ENCODE peak calls at places on chromosomes 6 and 20, in nine cellular contexts. A, L, Z, P, K, W, Q, D and M are unnamed samples. For H3K9me3 and H3K36me3, the result is how much of the 10 kb centered on the place peaks cover.

GRCh38 chr6:111068116-111068897 is 19.0 kb upstream of the SLC16A10 start:
- DNase-seq in A (no peak), L (no peak), Z (no peak), P (no peak), K (no peak), W (no peak), Q (no peak), D (no peak), M (no peak)

GRCh38 chr6:125477849-125478248 is 176.1 kb upstream of the HDDC2 start:
- DNase-seq in A (no peak), L (no peak), Z (no peak), P (no peak), K (no peak), W (no peak), Q (no peak), D (no peak), M (peak)

GRCh38 chr6:114418304-114418972 is 75.6 kb upstream of the HS3ST5 start:
- DNase-seq in A (no peak), L (no peak), Z (no peak), P (no peak), K (no peak), W (no peak), Q (no peak), D (no peak), M (no peak)

GRCh38 chr6:21199246-21199645 is 394.3 kb upstream of the SOX4 start:
- DNase-seq in A (no peak), L (no peak), Z (no peak), P (no peak), K (no peak), W (no peak), Q (no peak), D (no peak), M (no peak)

GRCh38 chr20:38610521-38610920 is 8.9 kb downstream of the ARHGAP40 start:
- DNase-seq in A (no peak), L (peak), Z (no peak), P (no peak), K (no peak), W (no peak), Q (no peak), D (no peak), M (no peak)

GRCh38 chr20:48189177-48189576 is 403.9 kb upstream of the SULF2 start:
- DNase-seq in A (no peak), L (no peak), Z (no peak), P (peak), K (no peak), W (no peak), Q (peak), D (peak), M (no peak)

GRCh38 chr20:19758888-19759331 is 852 bp downstream of the RIN2 start:
- DNase-seq in A (peak), L (no peak), Z (peak), P (peak), K (peak), W (no peak), Q (peak), D (peak), M (no peak)

GRCh38 chr6:94478178-94479140 is 1059.1 kb upstream of the EPHA7 start:
- DNase-seq in A (no peak), L (no peak), Z (no peak), P (no peak), K (no peak), W (no peak), Q (no peak), D (no peak), M (no peak)

GRCh38 chr6:26311012-26311384 is 54.0 kb upstream of the BTN3A2 start:
- DNase-seq in A (no peak), L (peak), Z (no peak), P (peak), K (peak), W (no peak), Q (peak), D (peak), M (no peak)

GRCh38 chr6:37974943-37975342 is 155.4 kb downstream of the ZFAND3 start:
- DNase-seq in A (no peak), L (no peak), Z (no peak), P (no peak), K (no peak), W (no peak), Q (no peak), D (no peak), M (no peak)
- H3K9me3 ChIP-seq in A (under half), L (under half), Z (under half), P (under half), K (under half), W (under half), Q (under half), D (under half), M (under half)

DNA sequence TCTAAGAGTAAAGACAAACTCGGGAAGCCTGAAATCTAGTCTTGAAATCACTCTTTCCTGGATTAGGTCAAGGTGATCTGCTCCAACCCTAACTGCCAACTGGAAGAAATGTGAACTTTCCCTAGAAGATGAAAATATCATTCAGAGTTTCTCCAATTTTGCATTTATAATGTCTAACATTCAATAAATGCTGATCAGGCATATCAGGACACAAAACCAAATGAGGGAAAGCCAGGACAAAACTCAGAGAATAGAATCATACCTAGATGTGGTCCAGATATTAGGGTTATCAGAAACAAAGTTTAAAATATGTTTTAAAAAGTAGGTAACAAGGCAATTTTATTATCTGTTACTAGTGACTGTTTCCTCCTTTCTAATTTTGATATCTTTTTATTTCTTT is 335.5 kb upstream of the MAP3K7 start:
- DNase-seq in A (no peak), L (no peak), Z (no peak), P (no peak), K (no peak), W (no peak), Q (no peak), D (no peak), M (no peak)
- H3K4me3 ChIP-seq in A (no peak), L (no peak), Z (no peak), P (no peak), K (no peak), W (no peak), Q (no peak), D (no peak), M (no peak)

GRCh38 chr6:162371133-162371532 is 356.4 kb downstream of the PRKN start:
- DNase-seq in A (no peak), L (no peak), Z (no peak), P (no peak), K (no peak), W (no peak), Q (no peak), D (no peak), M (peak)
- H3K36me3 ChIP-seq in A (under half), L (under half), Z (under half), P (under half), K (under half), W (under half), Q (under half), D (under half), M (under half)

GRCh38 chr6:80425089-80425823 is 318.8 kb downstream of the BCKDHB start:
- DNase-seq in A (no peak), L (peak), Z (no peak), P (peak), K (no peak), W (no peak), Q (no peak), D (no peak), M (peak)
- H3K9me3 ChIP-seq in A (under half), L (under half), Z (under half), P (under half), K (under half), W (under half), Q (under half), D (under half), M (under half)

GRCh38 chr20:58228484-58229197 is at the start of gene ANKRD60:
- DNase-seq in A (no peak), L (peak), Z (peak), P (peak), K (peak), W (no peak), Q (peak), D (no peak), M (peak)
- H3K4me3 ChIP-seq in A (no peak), L (peak), Z (peak), P (no peak), K (no peak), W (peak), Q (no peak), D (no peak), M (peak)

GRCh38 chr6:82197784-82198183 is 49.8 kb downstream of the IBTK start:
- DNase-seq in A (no peak), L (no peak), Z (no peak), P (no peak), K (no peak), W (no peak), Q (no peak), D (no peak), M (no peak)

GRCh38 chr6:82195619-82196018 is 51.9 kb downstream of the IBTK start:
- DNase-seq in A (no peak), L (no peak), Z (no peak), P (no peak), K (no peak), W (no peak), Q (no peak), D (no peak), M (no peak)

GRCh38 chr6:82196159-82196558 is 51.4 kb downstream of the IBTK start:
- DNase-seq in A (no peak), L (no peak), Z (no peak), P (no peak), K (no peak), W (no peak), Q (no peak), D (no peak), M (no peak)
- H3K36me3 ChIP-seq in A (half or more), L (under half), Z (under half), P (under half), K (under half), W (half or more), Q (under half), D (under half), M (half or more)

GRCh38 chr6:30287139-30287538 is 39.6 kb upstream of the TRIM39 start:
- DNase-seq in A (no peak), L (no peak), Z (no peak), P (no peak), K (no peak), W (no peak), Q (no peak), D (no peak), M (no peak)

GRCh38 chr6:30282522-30282921 is 44.2 kb upstream of the TRIM39 start:
- DNase-seq in A (no peak), L (no peak), Z (no peak), P (no peak), K (no peak), W (no peak), Q (no peak), D (no peak), M (no peak)

GRCh38 chr6:30283761-30284160 is 43.0 kb upstream of the TRIM39 start:
- DNase-seq in A (no peak), L (no peak), Z (no peak), P (peak), K (no peak), W (no peak), Q (no peak), D (no peak), M (no peak)
- H3K9me3 ChIP-seq in A (under half), L (under half), Z (under half), P (under half), K (under half), W (half or more), Q (half or more), D (half or more), M (under half)

GRCh38 chr20:61436674-61437279 is 184.7 kb downstream of the CDH4 start:
- DNase-seq in A (no peak), L (peak), Z (no peak), P (peak), K (no peak), W (no peak), Q (no peak), D (no peak), M (no peak)
- H3K4me3 ChIP-seq in A (no peak), L (no peak), Z (no peak), P (no peak), K (no peak), W (no peak), Q (no peak), D (no peak), M (no peak)